ENCODE peak calls at places on chromosomes 6 and 20, in nine cellular contexts. W is keratinocyte, Z is neural progenitor cell, M is ovary, V is esophagus squamous epithelium, F is cardiac muscle cell, K is tibial artery, I is IMR-90, L is testis. T is an unnamed sample. For H3K9me3 and H3K27me3, the result is how much of the 10 kb centered on the place peaks cover.

GRCh38 chr6:20539387-20539786 is 5.1 kb downstream of the CDKAL1 start:
- DNase-seq in W (no peak), Z (no peak), M (no peak), V (no peak), F (no peak), K (no peak), I (no peak), L (no peak), T (no peak)

GRCh38 chr20:49559411-49560081 is 8.4 kb downstream of the PTGIS start:
- DNase-seq in W (no peak), Z (no peak), M (no peak), V (no peak), F (peak), K (peak), I (no peak), L (no peak), T (no peak)

GRCh38 chr6:83378621-83379388 is 52.0 kb downstream of the ME1 start:
- DNase-seq in W (peak), Z (no peak), M (no peak), V (no peak), F (peak), K (no peak), I (peak), L (no peak), T (no peak)

GRCh38 chr20:38649275-38649891 is 47.8 kb downstream of the ARHGAP40 start:
- DNase-seq in W (no peak), Z (peak), M (no peak), V (no peak), F (peak), K (no peak), I (no peak), L (peak), T (no peak)

GRCh38 chr20:33798444-33798843 is 12.7 kb upstream of the CHMP4B start:
- DNase-seq in W (no peak), Z (no peak), M (no peak), V (no peak), F (no peak), K (no peak), I (no peak), L (no peak), T (peak)

GRCh38 chr20:7926767-7927166 is 13.5 kb downstream of the HAO1 start:
- DNase-seq in W (no peak), Z (peak), M (no peak), V (no peak), F (peak), K (no peak), I (peak), L (peak), T (no peak)

GRCh38 chr6:34656378-34657036 is 40.1 kb downstream of the ILRUN start:
- DNase-seq in W (no peak), Z (no peak), M (no peak), V (no peak), F (peak), K (no peak), I (peak), L (peak), T (peak)

GRCh38 chr6:5036309-5036708 is 32.5 kb upstream of the RPP40 start:
- DNase-seq in W (no peak), Z (peak), M (no peak), V (no peak), F (peak), K (no peak), I (peak), L (no peak), T (no peak)

GRCh38 chr6:143441680-143442359 is 8.7 kb downstream of the ADAT2 start:
- DNase-seq in W (no peak), Z (no peak), M (no peak), V (no peak), F (peak), K (no peak), I (peak), L (no peak), T (no peak)

GRCh38 chr6:168647271-168647670 is 206.3 kb downstream of the SMOC2 start:
- DNase-seq in W (no peak), Z (no peak), M (no peak), V (no peak), F (no peak), K (no peak), I (no peak), L (no peak), T (no peak)

GRCh38 chr6:157314705-157315321 is 8.5 kb downstream of the TMEM242 start:
- DNase-seq in W (no peak), Z (peak), M (no peak), V (no peak), F (peak), K (no peak), I (peak), L (peak), T (no peak)

GRCh38 chr6:152118678-152119077 is 311.2 kb downstream of the ESR1 start:
- DNase-seq in W (no peak), Z (no peak), M (no peak), V (no peak), F (no peak), K (no peak), I (no peak), L (no peak), T (no peak)

GRCh38 chr20:62410742-62411478 is 3.8 kb upstream of the CABLES2 start:
- DNase-seq in W (no peak), Z (no peak), M (no peak), V (no peak), F (no peak), K (no peak), I (no peak), L (no peak), T (no peak)

GRCh38 chr6:15754035-15754705 is 91.3 kb upstream of the DTNBP1 start:
- DNase-seq in W (no peak), Z (no peak), M (no peak), V (no peak), F (peak), K (no peak), I (peak), L (no peak), T (no peak)

GRCh38 chr6:138162947-138163569 is 1.3 kb downstream of the ARFGEF3 start:
- DNase-seq in W (no peak), Z (no peak), M (no peak), V (no peak), F (no peak), K (no peak), I (no peak), L (no peak), T (no peak)
- H3K27ac ChIP-seq in W (no peak), Z (no peak), M (no peak), V (no peak), F (no peak), K (no peak), I (no peak), L (no peak), T (no peak)

DNA sequence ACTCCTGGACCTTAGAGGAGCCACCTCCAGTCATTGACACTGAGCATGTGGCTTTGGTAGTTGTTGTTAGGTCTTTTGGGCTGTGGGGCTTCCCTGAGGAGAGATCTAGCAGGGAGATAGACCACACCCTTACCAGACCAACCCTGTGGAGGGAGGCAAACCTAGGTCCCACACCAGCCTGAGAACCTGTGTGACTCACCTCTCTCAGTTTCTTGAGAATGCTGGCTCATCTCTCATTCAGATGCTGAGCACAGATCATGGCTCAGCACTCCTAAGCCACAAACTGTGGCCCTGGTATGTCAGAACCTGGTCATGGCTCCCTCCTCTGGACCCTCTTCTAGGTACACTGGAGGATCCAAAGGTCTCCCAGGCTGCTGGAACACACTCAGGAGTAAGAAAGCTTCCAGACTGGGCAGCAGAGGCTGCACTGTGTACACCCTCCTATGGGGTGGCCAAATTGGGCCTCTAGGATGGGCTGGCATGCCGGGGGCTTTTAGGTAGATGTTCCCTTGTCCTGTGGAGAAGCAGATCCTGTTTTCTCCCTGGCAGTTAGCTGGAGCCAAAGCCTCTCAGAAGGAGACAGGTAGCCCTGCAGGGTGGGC is 1294.5 kb downstream of the KHDRBS2 start:
- DNase-seq in W (no peak), Z (no peak), M (no peak), V (no peak), F (no peak), K (no peak), I (no peak), L (no peak), T (no peak)
- H3K9me3 ChIP-seq in W (under half), Z (under half), M (under half), V (under half), F (under half), K (under half), I (under half), L (under half), T (under half)

DNA sequence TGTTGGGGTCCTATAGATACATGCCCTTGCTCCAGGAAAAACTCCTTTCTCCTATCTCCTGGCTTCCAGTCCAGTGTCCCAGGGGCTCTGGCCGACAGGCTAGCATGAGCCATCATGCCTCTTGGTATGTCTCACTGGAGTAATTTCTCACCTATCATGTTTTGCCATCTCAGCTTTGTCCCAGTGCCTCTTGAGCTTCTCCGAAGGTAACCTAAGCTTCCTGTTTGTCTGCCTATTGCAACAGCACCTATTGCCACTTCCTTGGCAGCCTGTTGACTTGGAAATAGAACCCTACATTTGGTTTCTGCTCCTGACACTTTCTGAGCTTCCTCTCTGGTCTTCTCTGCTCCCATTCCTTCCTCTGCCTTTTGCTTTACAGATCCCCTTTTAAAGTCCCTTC is 197.7 kb downstream of the KCNQ5 start:
- DNase-seq in W (no peak), Z (no peak), M (no peak), V (no peak), F (no peak), K (no peak), I (no peak), L (no peak), T (no peak)
- H3K27me3 ChIP-seq in W (under half), Z (under half), M (under half), V (under half), F (under half), K (under half), I (under half), L (under half), T (under half)

GRCh38 chr6:163199371-163199770 is 215.1 kb upstream of the QKI start:
- DNase-seq in W (no peak), Z (no peak), M (no peak), V (no peak), F (no peak), K (no peak), I (no peak), L (no peak), T (no peak)

GRCh38 chr6:163193326-163193725 is 221.2 kb upstream of the QKI start:
- DNase-seq in W (no peak), Z (no peak), M (no peak), V (no peak), F (no peak), K (no peak), I (no peak), L (no peak), T (no peak)

GRCh38 chr6:163198396-163198795 is 216.1 kb upstream of the QKI start:
- DNase-seq in W (no peak), Z (no peak), M (no peak), V (no peak), F (no peak), K (no peak), I (no peak), L (no peak), T (no peak)

GRCh38 chr6:163197839-163198238 is 216.7 kb upstream of the QKI start:
- DNase-seq in W (no peak), Z (no peak), M (no peak), V (no peak), F (no peak), K (no peak), I (no peak), L (no peak), T (no peak)

GRCh38 chr6:163195721-163196691 is 218.5 kb upstream of the QKI start:
- DNase-seq in W (no peak), Z (no peak), M (no peak), V (no peak), F (no peak), K (no peak), I (no peak), L (no peak), T (no peak)
- H3K27ac ChIP-seq in W (no peak), Z (no peak), M (no peak), V (no peak), F (no peak), K (no peak), I (no peak), L (no peak), T (no peak)

GRCh38 chr6:6164367-6164766 is 156.1 kb downstream of the F13A1 start:
- DNase-seq in W (no peak), Z (no peak), M (no peak), V (no peak), F (no peak), K (no peak), I (no peak), L (no peak), T (no peak)
- H3K9me3 ChIP-seq in W (under half), Z (under half), M (under half), V (under half), F (under half), K (under half), I (under half), L (under half), T (under half)

GRCh38 chr20:9515211-9515580 is 806 bp downstream of the LAMP5 start:
- DNase-seq in W (no peak), Z (no peak), M (no peak), V (no peak), F (no peak), K (no peak), I (no peak), L (no peak), T (no peak)
- H3K27me3 ChIP-seq in W (under half), Z (half or more), M (under half), V (under half), F (half or more), K (under half), I (half or more), L (under half), T (under half)

GRCh38 chr6:158863646-158864045 is 44.5 kb upstream of the EZR start:
- DNase-seq in W (no peak), Z (no peak), M (no peak), V (no peak), F (no peak), K (no peak), I (peak), L (no peak), T (no peak)
- H3K27ac ChIP-seq in W (no peak), Z (no peak), M (no peak), V (no peak), F (no peak), K (no peak), I (no peak), L (no peak), T (no peak)